ENCODE peak calls at places on chromosomes 16 and 17, in six cellular contexts. J, R, V, D, I and F are unnamed samples.

GRCh38 chr16:57023541-57024249 is 34.3 kb downstream of the NLRC5 start:
- DNase-seq in J (peak; percentile 73), R (no peak), V (no peak), D (no peak), I (no peak), F (no peak)

GRCh38 chr17:82217530-82218204 is 5.0 kb upstream of the CCDC57 start:
- DNase-seq in J (peak; percentile 95), R (no peak), V (no peak), D (peak; percentile 94), I (peak; percentile 55), F (no peak)

GRCh38 chr16:70715113-70715711 is 29.4 kb upstream of the MTSS2 start:
- DNase-seq in J (no peak), R (peak; percentile 98), V (peak; percentile 51), D (no peak), I (peak; percentile 99), F (no peak)

GRCh38 chr16:30761427-30761927 is 385 bp downstream of the CFAP119 start:
- DNase-seq in J (peak; percentile 85), R (peak; percentile 30), V (no peak), D (no peak), I (peak; percentile 36), F (peak; percentile 73)

GRCh38 chr17:3535253-3535995 is 22.2 kb downstream of the TRPV3 start:
- DNase-seq in J (peak; percentile 87), R (no peak), V (peak; percentile 59), D (no peak), I (peak; percentile 34), F (peak; percentile 93)

GRCh38 chr16:19833581-19833980 is 51.1 kb downstream of the GPRC5B start:
- DNase-seq in J (no peak), R (no peak), V (no peak), D (no peak), I (peak; percentile 45), F (no peak)

GRCh38 chr17:74738051-74738996 is 1.3 kb downstream of the RAB37 start:
- DNase-seq in J (peak; percentile 95), R (no peak), V (no peak), D (no peak), I (no peak), F (peak; percentile 90)

GRCh38 chr17:81309140-81309858 is 14.2 kb upstream of the SLC38A10 start:
- DNase-seq in J (peak; percentile 93), R (peak; percentile 54), V (no peak), D (peak; percentile 75), I (peak; percentile 12), F (peak; percentile 76)

GRCh38 chr16:17367034-17367433 is 103.7 kb downstream of the XYLT1 start:
- DNase-seq in J (peak; percentile 87), R (no peak), V (no peak), D (no peak), I (no peak), F (no peak)

GRCh38 chr16:85523602-85524364 is 89.3 kb upstream of the GSE1 start:
- DNase-seq in J (no peak), R (no peak), V (no peak), D (peak; percentile 36), I (no peak), F (no peak)

GRCh38 chr16:80899804-80900592 is 95.6 kb upstream of the CDYL2 start:
- DNase-seq in J (no peak), R (no peak), V (no peak), D (no peak), I (peak; percentile 33), F (no peak)

GRCh38 chr17:82931696-82932060 is 91.9 kb upstream of the ZNF750 start:
- DNase-seq in J (no peak), R (peak; percentile 20), V (no peak), D (no peak), I (peak; percentile 81), F (no peak)

GRCh38 chr17:15463363-15463762 is 4.1 kb downstream of the CDRT4 start:
- DNase-seq in J (no peak), R (peak; percentile 27), V (no peak), D (no peak), I (no peak), F (no peak)

GRCh38 chr17:63364387-63364786 is 81.7 kb downstream of the CYB561 start:
- DNase-seq in J (no peak), R (no peak), V (no peak), D (no peak), I (no peak), F (no peak)

GRCh38 chr17:81084691-81085419 is 49.9 kb downstream of the BAIAP2 start:
- DNase-seq in J (no peak), R (no peak), V (no peak), D (no peak), I (no peak), F (no peak)

GRCh38 chr16:48053346-48053745 is 102.4 kb downstream of the ABCC12 start:
- DNase-seq in J (no peak), R (peak; percentile 22), V (no peak), D (no peak), I (peak; percentile 21), F (no peak)

GRCh38 chr17:55238931-55239297 is 25.8 kb upstream of the HLF start:
- DNase-seq in J (no peak), R (peak; percentile 16), V (no peak), D (no peak), I (no peak), F (no peak)

GRCh38 chr16:81585785-81586184 is 141.2 kb downstream of the CMIP start:
- DNase-seq in J (no peak), R (no peak), V (no peak), D (no peak), I (no peak), F (no peak)

GRCh38 chr16:28090646-28091377 is 27.3 kb upstream of the GSG1L start:
- DNase-seq in J (peak; percentile 49), R (peak; percentile 53), V (no peak), D (no peak), I (no peak), F (no peak)

GRCh38 chr17:62749926-62750325 is 58.2 kb downstream of the MARCHF10 start:
- DNase-seq in J (no peak), R (no peak), V (no peak), D (no peak), I (no peak), F (no peak)

GRCh38 chr16:4945560-4946502 is 8.9 kb upstream of the PPL start:
- DNase-seq in J (no peak), R (peak; percentile 78), V (no peak), D (no peak), I (peak; percentile 75), F (no peak)

GRCh38 chr17:144936-145670 is 7.7 kb downstream of the SCGB1C2 start:
- DNase-seq in J (no peak), R (no peak), V (no peak), D (no peak), I (no peak), F (no peak)

GRCh38 chr17:56510554-56511342 is 82.8 kb upstream of the NOG start:
- DNase-seq in J (peak; percentile 64), R (no peak), V (no peak), D (no peak), I (no peak), F (no peak)

GRCh38 chr17:29588561-29589411 is 662 bp downstream of the GIT1 start:
- DNase-seq in J (peak; percentile 90), R (no peak), V (no peak), D (no peak), I (no peak), F (no peak)
- TF ChIP-seq CTCF in J (no peak), R (no peak), V (no peak), D (no peak), I (no peak), F (no peak)

DNA sequence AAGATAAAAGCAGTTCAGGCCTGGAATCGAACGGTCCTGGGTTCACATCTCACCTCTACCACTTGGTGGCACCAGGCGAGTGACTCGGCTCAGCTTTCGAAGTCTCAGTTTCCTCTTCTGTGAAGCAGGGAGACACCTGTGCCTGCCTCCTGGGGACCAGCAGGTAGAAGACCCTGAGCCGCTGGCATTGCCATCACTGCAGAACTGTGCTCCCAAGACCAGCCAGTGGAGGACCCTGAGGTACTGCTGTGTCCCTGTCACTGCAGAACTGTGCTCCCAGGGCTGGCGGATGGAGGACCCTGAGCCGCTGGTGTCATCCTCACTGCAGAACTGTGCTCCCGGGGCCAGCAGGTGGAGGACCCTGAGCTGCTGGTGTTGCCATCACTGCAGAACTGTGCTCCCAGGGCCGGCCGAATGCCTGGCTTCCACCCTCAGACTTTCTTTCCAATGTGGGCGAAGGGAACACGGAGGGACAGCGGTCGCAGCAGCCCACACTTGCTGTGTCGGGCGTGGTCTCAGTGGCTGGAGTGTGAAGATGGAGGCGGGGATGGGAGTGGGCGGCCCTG is 8.7 kb upstream of the SLC7A5 start:
- DNase-seq in J (no peak), R (no peak), V (no peak), D (no peak), I (no peak), F (peak; percentile 46)
- TF ChIP-seq CTCF in J (no peak), R (no peak), V (no peak), D (no peak), I (peak; percentile 6), F (no peak)

GRCh38 chr17:37648555-37648954 is 5.3 kb upstream of the DDX52 start:
- DNase-seq in J (no peak), R (peak; percentile 23), V (no peak), D (no peak), I (peak; percentile 80), F (no peak)

GRCh38 chr17:37651846-37652245 is 8.6 kb upstream of the DDX52 start:
- DNase-seq in J (no peak), R (no peak), V (no peak), D (no peak), I (no peak), F (no peak)

GRCh38 chr17:37650419-37651003 is 7.3 kb upstream of the DDX52 start:
- DNase-seq in J (no peak), R (peak; percentile 39), V (no peak), D (no peak), I (peak; percentile 30), F (peak; percentile 34)
- TF ChIP-seq CTCF in J (no peak), R (peak; percentile 41), V (no peak), D (peak; percentile 0), I (peak; percentile 67), F (peak; percentile 44)

DNA sequence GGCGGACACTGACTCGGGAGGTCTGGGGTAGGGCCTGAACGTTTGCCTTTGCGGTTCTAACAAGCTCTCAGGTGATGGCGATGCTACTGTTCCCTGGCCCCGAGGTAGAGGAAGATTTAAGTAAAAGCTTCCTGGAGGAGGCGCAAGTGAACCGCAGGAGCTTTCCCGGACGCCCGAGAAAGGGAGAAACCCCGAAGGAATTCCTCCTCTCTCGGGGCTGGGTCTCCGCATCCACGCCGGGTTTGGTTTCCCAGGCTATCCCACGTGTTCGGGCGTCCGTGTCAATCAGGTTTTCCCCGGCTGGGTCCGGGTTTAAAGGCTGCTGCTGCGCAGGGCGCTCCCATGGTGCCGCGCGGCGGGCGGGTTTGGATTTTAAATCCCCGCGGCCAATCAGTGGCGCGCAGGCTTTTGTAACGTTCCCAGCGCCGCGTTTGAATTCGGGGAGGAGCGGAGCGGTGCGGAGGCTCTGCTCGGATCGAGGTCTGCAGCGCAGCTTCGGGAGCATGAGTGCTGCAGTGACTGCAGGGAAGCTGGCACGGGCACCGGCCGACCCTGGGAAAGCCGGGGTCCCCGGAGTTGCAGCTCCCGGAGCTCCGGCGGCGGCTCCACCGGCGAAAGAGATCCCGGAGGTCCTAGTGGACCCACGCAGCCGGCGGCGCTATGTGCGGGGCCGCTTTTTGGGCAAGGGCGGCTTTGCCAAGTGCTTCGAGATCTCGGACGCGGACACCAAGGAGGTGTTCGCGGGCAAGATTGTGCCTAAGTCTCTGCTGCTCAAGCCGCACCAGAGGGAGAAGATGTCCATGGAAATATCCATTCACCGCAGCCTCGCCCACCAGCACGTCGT is at the start of gene PLK1:
- DNase-seq in J (peak; percentile 92), R (peak; percentile 97), V (peak; percentile 56), D (peak; percentile 71), I (peak; percentile 86), F (peak; percentile 96)
- TF ChIP-seq CTCF in J (no peak), R (no peak), V (no peak), D (no peak), I (peak; percentile 55), F (peak; percentile 18)